ENCODE peak calls at places on chromosomes 4 and X, in four cellular contexts. F is mesendoderm, C is upper lobe of left lung, W is cardiac muscle cell. J is an unnamed sample.

GRCh38 chrX:8726031-8726652 is 5.8 kb downstream of the ANOS1 start:
- DNase-seq in F (peak), C (no peak), W (no peak), J (peak)

GRCh38 chr4:72969957-72970356 is 99.6 kb downstream of the COX18 start:
- DNase-seq in F (no peak), C (no peak), W (peak), J (no peak)

GRCh38 chr4:1472911-1473518 is 66.8 kb upstream of the NKX1-1 start:
- DNase-seq in F (no peak), C (no peak), W (no peak), J (no peak)

GRCh38 chr4:101205878-101206277 is 141.4 kb downstream of the PPP3CA start:
- DNase-seq in F (peak), C (peak), W (no peak), J (no peak)

GRCh38 chr4:62913065-62913464 is 1496.2 kb downstream of the TECRL start:
- DNase-seq in F (no peak), C (no peak), W (no peak), J (no peak)

GRCh38 chr4:102901804-102902203 is 33.0 kb downstream of the CISD2 start:
- DNase-seq in F (no peak), C (no peak), W (no peak), J (no peak)

GRCh38 chrX:153361781-153362397 is 27.9 kb downstream of the ZNF275 start:
- DNase-seq in F (no peak), C (no peak), W (no peak), J (no peak)

GRCh38 chrX:42680651-42681050 is 97.3 kb downstream of the PPP1R2C start:
- DNase-seq in F (peak), C (no peak), W (no peak), J (no peak)

GRCh38 chr4:111028829-111029228 is 406.0 kb upstream of the PITX2 start:
- DNase-seq in F (no peak), C (no peak), W (no peak), J (no peak)

GRCh38 chrX:29911673-29912072 is 303.7 kb upstream of the MAGEB2 start:
- DNase-seq in F (no peak), C (no peak), W (no peak), J (no peak)

GRCh38 chr4:11743236-11743635 is 314.5 kb upstream of the HS3ST1 start:
- DNase-seq in F (no peak), C (no peak), W (no peak), J (no peak)

GRCh38 chrX:115330498-115331138 is 41.1 kb downstream of the LUZP4 start:
- DNase-seq in F (peak), C (peak), W (peak), J (no peak)

GRCh38 chr4:83783179-83783578 is 247.3 kb downstream of the GPAT3 start:
- DNase-seq in F (no peak), C (no peak), W (no peak), J (no peak)

GRCh38 chr4:155820887-155821529 is 45.1 kb downstream of the ASIC5 start:
- DNase-seq in F (no peak), C (no peak), W (no peak), J (no peak)

GRCh38 chr4:87005690-87006461 is 71.1 kb downstream of the AFF1 start:
- DNase-seq in F (peak), C (no peak), W (peak), J (no peak)

GRCh38 chr4:10703146-10703545 is 18.6 kb upstream of the CLNK start:
- DNase-seq in F (no peak), C (no peak), W (no peak), J (no peak)

GRCh38 chr4:80540785-80541469 is 205.4 kb downstream of the CFAP299 start:
- DNase-seq in F (no peak), C (no peak), W (no peak), J (no peak)

GRCh38 chr4:2417765-2418651 is at the start of gene ZFYVE28:
- DNase-seq in F (no peak), C (no peak), W (no peak), J (no peak)

GRCh38 chr4:6116696-6117285 is 83.6 kb downstream of the JAKMIP1 start:
- DNase-seq in F (peak), C (no peak), W (no peak), J (no peak)

GRCh38 chrX:19750028-19750786 is 137.2 kb downstream of the SH3KBP1 start:
- DNase-seq in F (no peak), C (no peak), W (no peak), J (no peak)

GRCh38 chr4:80610845-80611244 is 275.3 kb downstream of the CFAP299 start:
- DNase-seq in F (no peak), C (no peak), W (no peak), J (no peak)

GRCh38 chr4:108171541-108172230 is 3.0 kb upstream of the LEF1 start:
- DNase-seq in F (peak), C (no peak), W (no peak), J (no peak)

GRCh38 chr4:78168029-78168428 is 110.9 kb downstream of the FRAS1 start:
- DNase-seq in F (no peak), C (no peak), W (peak), J (no peak)

GRCh38 chr4:121791481-121791880 is 9.6 kb upstream of the EXOSC9 start:
- DNase-seq in F (no peak), C (no peak), W (no peak), J (no peak)

GRCh38 chrX:66074920-66075879 is 35.3 kb upstream of the VSIG4 start:
- DNase-seq in F (no peak), C (peak), W (no peak), J (no peak)

GRCh38 chrX:39874202-39874816 is 223.4 kb downstream of the BCOR start:
- DNase-seq in F (no peak), C (no peak), W (no peak), J (no peak)

GRCh38 chrX:106774981-106775380 is 27.5 kb upstream of the TBC1D8B start:
- DNase-seq in F (no peak), C (no peak), W (no peak), J (no peak)

GRCh38 chrX:101417981-101418841 is 10.2 kb downstream of the HNRNPH2 start:
- DNase-seq in F (peak), C (peak), W (peak), J (no peak)

GRCh38 chr4:183173580-183174526 is 74.8 kb downstream of the WWC2 start:
- DNase-seq in F (peak), C (no peak), W (no peak), J (no peak)

GRCh38 chrX:131709553-131709952 is 165.7 kb downstream of the OR13H1 start:
- DNase-seq in F (no peak), C (no peak), W (no peak), J (no peak)

GRCh38 chr4:8218371-8219050 is 19.4 kb downstream of the SH3TC1 start:
- DNase-seq in F (no peak), C (no peak), W (no peak), J (no peak)

GRCh38 chr4:132557660-132558059 is 591.4 kb upstream of the PCDH10 start:
- DNase-seq in F (peak), C (no peak), W (peak), J (no peak)

GRCh38 chr4:139247241-139247640 is 32.8 kb downstream of the MGARP start:
- DNase-seq in F (no peak), C (no peak), W (no peak), J (no peak)

GRCh38 chr4:3367866-3368265 is 73.9 kb upstream of the HGFAC start:
- DNase-seq in F (no peak), C (no peak), W (no peak), J (no peak)

GRCh38 chrX:45699158-45699557 is 498.5 kb upstream of the DIPK2B start:
- DNase-seq in F (no peak), C (no peak), W (no peak), J (no peak)

DNA sequence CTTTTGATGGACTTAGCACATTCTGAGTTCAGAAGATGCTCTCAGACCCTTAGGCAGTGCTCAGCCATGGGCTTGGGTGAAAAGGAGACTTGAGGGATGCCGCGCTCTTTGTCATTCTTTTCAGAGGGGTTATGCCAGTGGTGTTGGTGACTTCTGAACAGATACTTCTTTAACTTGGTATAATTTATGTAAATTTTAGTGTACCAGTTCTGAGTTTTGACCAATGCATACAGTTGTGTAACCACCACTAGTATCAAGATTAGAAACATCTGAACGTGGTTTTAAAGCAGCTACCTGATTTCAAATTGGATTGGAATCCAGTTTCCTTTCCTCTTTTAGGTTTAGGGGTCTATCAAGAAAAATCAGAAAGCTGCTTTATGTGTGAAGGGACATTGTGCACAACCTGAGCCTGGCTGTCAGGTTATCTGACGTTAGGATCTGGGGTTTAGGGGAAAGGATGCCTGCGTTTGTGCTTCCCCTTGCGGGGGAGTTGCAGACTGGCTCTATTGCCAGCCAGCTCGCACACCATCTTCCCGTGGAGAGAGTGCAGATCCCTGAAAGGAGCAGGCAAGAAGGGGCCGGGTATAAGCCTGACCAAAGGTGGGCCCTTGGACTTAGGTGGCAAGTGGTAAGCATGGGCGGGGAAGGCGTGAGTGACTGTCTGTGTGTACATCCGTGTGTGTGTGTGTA is 19.0 kb downstream of the SMS start:
- DNase-seq in F (no peak), C (no peak), W (no peak), J (no peak)
- H3K27ac ChIP-seq in F (no peak), C (no peak), W (peak), J (no peak)

DNA sequence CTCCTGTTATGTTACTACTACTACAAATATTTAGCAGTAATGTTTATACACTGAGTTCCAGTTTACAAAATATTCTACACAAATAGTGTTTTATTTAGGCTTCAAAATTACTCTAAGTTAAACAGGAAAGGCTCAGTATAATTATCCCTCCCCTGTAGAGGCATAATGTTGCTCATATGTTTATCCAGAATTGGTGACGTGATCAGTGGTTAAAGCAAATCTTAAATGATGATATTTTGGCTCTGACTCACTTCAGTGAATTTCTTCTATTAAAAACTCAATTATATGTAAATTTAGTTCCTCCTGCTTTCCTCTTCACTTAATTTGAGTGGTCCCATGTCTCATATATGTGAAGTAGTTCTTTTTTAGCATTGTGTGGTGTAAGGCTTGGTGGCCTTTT is 438.5 kb downstream of the ADGRL3 start:
- DNase-seq in F (no peak), C (no peak), W (no peak), J (no peak)
- H3K27ac ChIP-seq in F (no peak), C (no peak), W (no peak), J (no peak)

GRCh38 chr4:126375462-126376054 is 1060.8 kb downstream of the FAT4 start:
- DNase-seq in F (no peak), C (no peak), W (no peak), J (no peak)
- H3K27ac ChIP-seq in F (no peak), C (no peak), W (no peak), J (no peak)

GRCh38 chrX:84735025-84735424 is 232.8 kb upstream of the HDX start:
- DNase-seq in F (no peak), C (no peak), W (no peak), J (peak)
- H3K27ac ChIP-seq in F (no peak), C (no peak), W (no peak), J (no peak)

GRCh38 chrX:104141087-104141760 is 15.6 kb downstream of the SLC25A53 start:
- DNase-seq in F (no peak), C (no peak), W (no peak), J (no peak)

GRCh38 chrX:104134583-104135261 is 22.1 kb downstream of the SLC25A53 start:
- DNase-seq in F (no peak), C (no peak), W (no peak), J (no peak)

GRCh38 chrX:104135677-104136076 is 21.1 kb downstream of the SLC25A53 start:
- DNase-seq in F (no peak), C (no peak), W (no peak), J (no peak)

GRCh38 chrX:104137496-104137895 is 19.3 kb downstream of the SLC25A53 start:
- DNase-seq in F (peak), C (no peak), W (no peak), J (no peak)

GRCh38 chrX:104136241-104137019 is 20.4 kb downstream of the SLC25A53 start:
- DNase-seq in F (peak), C (peak), W (peak), J (peak)
- H3K27ac ChIP-seq in F (no peak), C (no peak), W (no peak), J (no peak)

J was measured in epithelial cell of prostate.